ENCODE peak calls at places on chromosomes 5 and 9, in nine cellular contexts. K is fibroblast of the aortic adventitia, V is lung, Q is bronchial epithelial cell, G is WERI-Rb-1, R is GM12865, T is astrocyte of the spinal cord, E is Peyer's patch, W is lower leg skin. C is an unnamed sample.

GRCh38 chr9:87278971-87279731 is 218.5 kb upstream of the DAPK1 start:
- DNase-seq in K (no peak), V (no peak), Q (peak), G (no peak), R (no peak), T (no peak), E (no peak), W (no peak), C (no peak)

GRCh38 chr5:141790630-141791029 is 87.6 kb downstream of the PCDH1 start:
- DNase-seq in K (no peak), V (no peak), Q (no peak), G (no peak), R (no peak), T (no peak), E (no peak), W (no peak), C (no peak)

GRCh38 chr5:54229041-54229780 is 81.2 kb downstream of the ARL15 start:
- DNase-seq in K (peak), V (peak), Q (peak), G (peak), R (peak), T (peak), E (peak), W (peak), C (no peak)

GRCh38 chr9:135525241-135526088 is 4.2 kb downstream of the LCN1 start:
- DNase-seq in K (no peak), V (no peak), Q (no peak), G (no peak), R (no peak), T (no peak), E (no peak), W (peak), C (no peak)

GRCh38 chr5:106894964-106895363 is 775.8 kb downstream of the EFNA5 start:
- DNase-seq in K (no peak), V (no peak), Q (peak), G (no peak), R (no peak), T (peak), E (no peak), W (no peak), C (no peak)

GRCh38 chr9:134617836-134618162 is 23.8 kb upstream of the COL5A1 start:
- DNase-seq in K (no peak), V (no peak), Q (no peak), G (peak), R (no peak), T (no peak), E (no peak), W (no peak), C (no peak)

GRCh38 chr5:171369898-171370297 is 17.8 kb upstream of the NPM1 start:
- DNase-seq in K (no peak), V (no peak), Q (no peak), G (no peak), R (no peak), T (no peak), E (no peak), W (no peak), C (no peak)

GRCh38 chr5:167952278-167952990 is 339.0 kb upstream of the WWC1 start:
- DNase-seq in K (no peak), V (no peak), Q (no peak), G (no peak), R (no peak), T (no peak), E (no peak), W (no peak), C (no peak)

GRCh38 chr5:5738797-5739489 is 316.5 kb downstream of the ICE1 start:
- DNase-seq in K (no peak), V (no peak), Q (no peak), G (no peak), R (peak), T (no peak), E (no peak), W (no peak), C (no peak)

GRCh38 chr5:113447651-113448050 is 12.9 kb upstream of the TSSK1B start:
- DNase-seq in K (no peak), V (no peak), Q (no peak), G (peak), R (no peak), T (peak), E (no peak), W (no peak), C (no peak)

GRCh38 chr9:69932901-69933300 is 110.7 kb upstream of the MAMDC2 start:
- DNase-seq in K (no peak), V (no peak), Q (peak), G (peak), R (peak), T (no peak), E (no peak), W (no peak), C (no peak)

GRCh38 chr5:54882841-54883240 is 102.6 kb downstream of the ESM1 start:
- DNase-seq in K (no peak), V (no peak), Q (no peak), G (no peak), R (no peak), T (no peak), E (no peak), W (no peak), C (no peak)

GRCh38 chr5:124065508-124065907 is 553.5 kb downstream of the CSNK1G3 start:
- DNase-seq in K (no peak), V (no peak), Q (no peak), G (no peak), R (no peak), T (no peak), E (no peak), W (no peak), C (no peak)

GRCh38 chr9:29798599-29798998 is 2225.3 kb upstream of the C9orf72 start:
- DNase-seq in K (no peak), V (no peak), Q (peak), G (no peak), R (no peak), T (no peak), E (no peak), W (no peak), C (no peak)

GRCh38 chr9:114652776-114653555 is 4.6 kb downstream of the TEX53 start:
- DNase-seq in K (peak), V (no peak), Q (peak), G (no peak), R (no peak), T (no peak), E (no peak), W (no peak), C (no peak)

GRCh38 chr9:114505187-114506081 is at the start of gene WHRN:
- DNase-seq in K (peak), V (peak), Q (peak), G (peak), R (peak), T (peak), E (peak), W (peak), C (peak)

GRCh38 chr9:23431459-23431858 is 394.6 kb downstream of the ELAVL2 start:
- DNase-seq in K (no peak), V (no peak), Q (no peak), G (no peak), R (no peak), T (no peak), E (no peak), W (no peak), C (peak)

GRCh38 chr5:172452398-172453205 is 1.7 kb downstream of the SH3PXD2B start:
- DNase-seq in K (peak), V (no peak), Q (peak), G (no peak), R (peak), T (peak), E (no peak), W (peak), C (no peak)

GRCh38 chr5:52989781-52990530 is 804 bp downstream of the ITGA2 start:
- DNase-seq in K (peak), V (peak), Q (no peak), G (peak), R (peak), T (peak), E (no peak), W (peak), C (no peak)

GRCh38 chr5:175382171-175382570 is 61.8 kb downstream of the DRD1 start:
- DNase-seq in K (no peak), V (no peak), Q (no peak), G (no peak), R (no peak), T (no peak), E (no peak), W (no peak), C (no peak)

GRCh38 chr5:159913048-159913447 is 3.2 kb upstream of the ADRA1B start:
- DNase-seq in K (peak), V (peak), Q (peak), G (no peak), R (no peak), T (peak), E (no peak), W (no peak), C (no peak)

GRCh38 chr5:157390179-157390923 is 69.7 kb upstream of the NIPAL4 start:
- DNase-seq in K (peak), V (peak), Q (peak), G (no peak), R (no peak), T (peak), E (no peak), W (no peak), C (peak)

GRCh38 chr5:177484902-177485549 is 11.6 kb upstream of the DBN1 start:
- DNase-seq in K (no peak), V (no peak), Q (no peak), G (no peak), R (no peak), T (peak), E (no peak), W (no peak), C (no peak)

GRCh38 chr9:122954253-122954691 is 13.5 kb downstream of the RABGAP1 start:
- DNase-seq in K (peak), V (no peak), Q (peak), G (no peak), R (no peak), T (peak), E (no peak), W (no peak), C (peak)

GRCh38 chr5:138972230-138972629 is 97.1 kb upstream of the LRRTM2 start:
- DNase-seq in K (peak), V (no peak), Q (no peak), G (no peak), R (no peak), T (no peak), E (no peak), W (no peak), C (no peak)

GRCh38 chr9:136060671-136061371 is 34.3 kb downstream of the NACC2 start:
- DNase-seq in K (no peak), V (no peak), Q (no peak), G (no peak), R (no peak), T (no peak), E (no peak), W (peak), C (no peak)

GRCh38 chr5:89037090-89037489 is 154.1 kb upstream of the MEF2C start:
- DNase-seq in K (peak), V (no peak), Q (peak), G (no peak), R (no peak), T (peak), E (no peak), W (no peak), C (no peak)
- H3K4me3 ChIP-seq in K (no peak), V (no peak), Q (no peak), G (no peak), R (no peak), T (no peak), E (no peak), W (no peak), C (no peak)

GRCh38 chr5:98709681-98710080 is 63.8 kb upstream of the RGMB start:
- DNase-seq in K (no peak), V (no peak), Q (no peak), G (no peak), R (no peak), T (no peak), E (no peak), W (no peak), C (no peak)
- TF ChIP-seq CTCF in K (no peak), V (no peak), Q (no peak), G (no peak), R (no peak), T (no peak), E (no peak), W (no peak), C (no peak)

GRCh38 chr9:14314424-14314928 is 535 bp upstream of the NFIB start:
- DNase-seq in K (peak), V (peak), Q (peak), G (peak), R (no peak), T (peak), E (peak), W (peak), C (peak)
- H3K4me3 ChIP-seq in K (peak), V (peak), Q (peak), G (peak), R (peak), T (peak), E (peak), W (peak), C (peak)

DNA sequence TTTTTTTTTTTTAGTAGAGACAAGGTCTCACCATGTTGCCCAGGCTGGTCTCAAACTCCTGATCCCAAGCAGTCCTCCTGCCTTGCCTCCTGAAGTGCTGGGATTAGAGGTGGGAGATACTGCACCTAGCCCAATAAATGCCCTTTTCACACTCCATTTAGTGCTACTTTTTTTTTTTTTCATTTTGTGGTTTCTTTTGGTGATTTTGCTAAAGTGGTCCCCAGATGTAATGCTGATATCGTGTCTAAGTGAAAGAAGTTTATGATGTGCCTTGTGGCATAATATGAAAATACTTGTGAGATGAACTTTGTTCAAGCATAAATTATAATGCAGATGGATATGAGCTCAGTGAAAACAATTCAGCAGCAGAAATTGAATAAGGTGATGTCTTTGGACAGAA is 227.4 kb downstream of the ARHGAP26 start:
- DNase-seq in K (no peak), V (no peak), Q (no peak), G (no peak), R (no peak), T (no peak), E (no peak), W (no peak), C (no peak)
- TF ChIP-seq CTCF in K (no peak), V (no peak), Q (no peak), G (no peak), R (no peak), T (no peak), E (no peak), W (no peak), C (no peak)

DNA sequence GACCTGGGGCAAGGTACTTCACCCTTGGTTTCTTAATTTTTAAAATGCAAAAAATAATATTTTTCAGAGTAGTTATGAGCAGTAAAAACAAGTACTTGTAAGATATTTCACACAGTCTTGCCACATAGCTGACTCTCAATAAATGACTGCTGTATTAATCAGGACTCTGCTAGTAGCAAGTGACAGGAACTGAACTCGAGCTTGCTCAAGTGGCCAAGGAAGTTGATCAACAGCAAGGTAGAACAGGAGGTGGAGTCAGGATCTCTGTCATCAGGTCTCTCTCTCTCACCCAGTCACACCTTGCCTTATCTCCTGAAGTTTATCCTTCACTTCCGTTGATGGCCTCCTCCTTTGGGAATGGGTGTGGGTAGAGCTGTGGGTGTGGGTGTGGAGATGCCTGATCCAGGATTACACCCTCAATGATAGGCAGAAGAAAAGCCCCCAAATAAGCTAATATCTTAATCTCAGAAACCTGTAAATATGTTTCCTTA is 107.0 kb downstream of the GPBP1 start:
- DNase-seq in K (no peak), V (no peak), Q (peak), G (no peak), R (no peak), T (no peak), E (no peak), W (no peak), C (no peak)
- H3K4me3 ChIP-seq in K (no peak), V (no peak), Q (no peak), G (no peak), R (no peak), T (no peak), E (no peak), W (no peak), C (no peak)

GRCh38 chr9:92501671-92502393 is 19.5 kb upstream of the ASPN start:
- DNase-seq in K (peak), V (no peak), Q (peak), G (peak), R (peak), T (no peak), E (no peak), W (no peak), C (no peak)
- TF ChIP-seq CTCF in K (peak), V (no peak), Q (peak), G (peak), R (peak), T (peak), E (peak), W (no peak), C (peak)

DNA sequence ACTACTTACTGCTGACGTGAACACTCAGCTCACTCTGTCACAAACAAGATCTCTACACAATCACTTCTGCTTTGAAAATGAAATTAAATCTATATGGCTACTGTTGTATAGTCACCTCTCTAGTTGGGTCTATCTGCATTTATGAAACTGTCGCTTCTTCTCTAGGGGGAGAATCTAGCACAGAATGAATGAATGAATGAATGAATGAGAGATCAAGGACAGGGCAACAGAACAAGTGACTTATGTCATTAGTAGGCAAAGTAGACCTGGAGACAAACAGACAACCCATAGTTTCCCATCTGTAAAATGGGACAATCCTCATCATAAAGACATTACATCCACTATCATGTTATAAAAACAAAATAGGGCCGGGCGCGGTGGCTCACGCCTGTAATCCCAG is 13.4 kb downstream of the PTCH1 start:
- DNase-seq in K (no peak), V (no peak), Q (no peak), G (no peak), R (no peak), T (no peak), E (no peak), W (no peak), C (no peak)
- H3K4me3 ChIP-seq in K (no peak), V (no peak), Q (no peak), G (no peak), R (no peak), T (no peak), E (no peak), W (no peak), C (no peak)

GRCh38 chr9:25964239-25964638 is 286.0 kb upstream of the TUSC1 start:
- DNase-seq in K (peak), V (peak), Q (peak), G (peak), R (peak), T (peak), E (no peak), W (no peak), C (peak)
- TF ChIP-seq CTCF in K (peak), V (no peak), Q (peak), G (peak), R (peak), T (peak), E (peak), W (no peak), C (peak)

GRCh38 chr5:10596310-10596703 is 32.4 kb downstream of the ANKRD33B start:
- DNase-seq in K (no peak), V (no peak), Q (no peak), G (no peak), R (no peak), T (no peak), E (no peak), W (no peak), C (no peak)

GRCh38 chr5:10595678-10596309 is 31.9 kb downstream of the ANKRD33B start:
- DNase-seq in K (peak), V (no peak), Q (peak), G (no peak), R (peak), T (peak), E (no peak), W (peak), C (no peak)

GRCh38 chr5:10594591-10595210 is 30.8 kb downstream of the ANKRD33B start:
- DNase-seq in K (no peak), V (no peak), Q (peak), G (no peak), R (no peak), T (peak), E (no peak), W (peak), C (no peak)

GRCh38 chr5:10593531-10594181 is 29.8 kb downstream of the ANKRD33B start:
- DNase-seq in K (no peak), V (no peak), Q (no peak), G (no peak), R (no peak), T (no peak), E (no peak), W (peak), C (no peak)

DNA sequence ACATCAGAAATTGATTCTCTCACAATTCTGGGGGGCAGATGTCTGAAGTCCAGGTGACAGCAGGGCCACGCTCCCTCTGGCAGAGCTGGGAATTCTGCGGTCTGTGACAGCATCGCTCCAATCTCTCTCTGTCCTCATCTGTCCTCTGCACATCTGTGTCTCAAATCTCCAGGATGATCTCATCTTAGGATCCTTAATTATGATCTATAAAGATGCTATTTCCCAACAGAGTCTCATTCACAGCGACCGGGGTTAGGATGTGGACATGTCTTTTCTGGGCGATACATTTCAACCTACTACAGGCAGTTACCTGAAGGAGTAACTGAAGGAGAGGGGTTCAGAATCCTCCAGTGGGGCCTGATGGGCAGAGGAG is 31.4 kb downstream of the ANKRD33B start:
- DNase-seq in K (no peak), V (no peak), Q (peak), G (no peak), R (no peak), T (no peak), E (no peak), W (peak), C (no peak)
- H3K4me3 ChIP-seq in K (no peak), V (no peak), Q (no peak), G (no peak), R (no peak), T (no peak), E (no peak), W (no peak), C (no peak)

C was measured in LNCaP clone FGC.